ENCODE peak calls at places on chromosomes 6 and 20, in seven cellular contexts. R is right cardiac atrium, H is GM23338, S is brain microvascular endothelial cell, C is esophagus muscularis mucosa, N is body of pancreas, Y is neural progenitor cell. G is an unnamed sample.

GRCh38 chr6:39029156-39030011 is 19.2 kb upstream of the GLP1R start:
- DNase-seq in R (peak), H (peak), S (peak), C (no peak), N (peak), Y (peak), G (peak)

GRCh38 chr6:153947817-153948447 is 91.1 kb upstream of the OPRM1 start:
- DNase-seq in R (no peak), H (peak), S (peak), C (no peak), N (peak), Y (peak), G (peak)

GRCh38 chr6:83911278-83911677 is 51.8 kb downstream of the CYB5R4 start:
- DNase-seq in R (no peak), H (no peak), S (no peak), C (no peak), N (no peak), Y (no peak), G (no peak)

GRCh38 chr6:40160826-40161225 is 226.6 kb upstream of the MOCS1 start:
- DNase-seq in R (no peak), H (no peak), S (no peak), C (no peak), N (no peak), Y (no peak), G (peak)

GRCh38 chr6:99530627-99531026 is 15.4 kb upstream of the USP45 start:
- DNase-seq in R (no peak), H (no peak), S (no peak), C (no peak), N (no peak), Y (no peak), G (no peak)

GRCh38 chr6:158631678-158632537 is 12.6 kb downstream of the DYNLT1 start:
- DNase-seq in R (peak), H (no peak), S (peak), C (peak), N (peak), Y (no peak), G (no peak)

GRCh38 chr6:158559895-158560786 is at the start of gene TMEM181:
- DNase-seq in R (peak), H (peak), S (peak), C (peak), N (peak), Y (peak), G (peak)

GRCh38 chr6:150857062-150857905 is 8.2 kb upstream of the MTHFD1L start:
- DNase-seq in R (no peak), H (no peak), S (peak), C (no peak), N (no peak), Y (no peak), G (peak)

GRCh38 chr20:57717797-57718196 is 8.0 kb upstream of the PMEPA1 start:
- DNase-seq in R (no peak), H (no peak), S (no peak), C (no peak), N (no peak), Y (no peak), G (no peak)

GRCh38 chr6:38170666-38171065 is 351.1 kb downstream of the ZFAND3 start:
- DNase-seq in R (no peak), H (no peak), S (no peak), C (no peak), N (no peak), Y (no peak), G (no peak)

GRCh38 chr6:141988954-141989705 is 143.6 kb upstream of the GJE1 start:
- DNase-seq in R (no peak), H (peak), S (peak), C (no peak), N (no peak), Y (peak), G (peak)

GRCh38 chr6:12504325-12504966 is 212.1 kb upstream of the PHACTR1 start:
- DNase-seq in R (no peak), H (peak), S (no peak), C (no peak), N (peak), Y (peak), G (peak)

GRCh38 chr20:9440891-9441290 is 73.5 kb upstream of the LAMP5 start:
- DNase-seq in R (no peak), H (no peak), S (peak), C (no peak), N (no peak), Y (no peak), G (no peak)

GRCh38 chr6:132388291-132388690 is 13.0 kb downstream of the MOXD1 start:
- DNase-seq in R (no peak), H (no peak), S (no peak), C (no peak), N (no peak), Y (no peak), G (no peak)

GRCh38 chr6:16338577-16339262 is 100.3 kb downstream of the GMPR start:
- DNase-seq in R (peak), H (peak), S (peak), C (no peak), N (peak), Y (peak), G (peak)

GRCh38 chr6:131765081-131765852 is 42.6 kb upstream of the ENPP1 start:
- DNase-seq in R (no peak), H (no peak), S (peak), C (no peak), N (no peak), Y (peak), G (no peak)

GRCh38 chr20:20362774-20363435 is 5.0 kb upstream of the INSM1 start:
- DNase-seq in R (no peak), H (peak), S (no peak), C (no peak), N (no peak), Y (peak), G (no peak)

GRCh38 chr6:158185729-158186456 is 17.7 kb downstream of the GTF2H5 start:
- DNase-seq in R (no peak), H (no peak), S (peak), C (no peak), N (no peak), Y (no peak), G (no peak)

GRCh38 chr20:2403291-2404052 is 22.8 kb downstream of the TGM6 start:
- DNase-seq in R (no peak), H (no peak), S (no peak), C (peak), N (no peak), Y (no peak), G (no peak)

GRCh38 chr20:742156-742555 is 26.1 kb downstream of the SLC52A3 start:
- DNase-seq in R (no peak), H (no peak), S (no peak), C (no peak), N (no peak), Y (no peak), G (no peak)

GRCh38 chr6:24448828-24449525 is 40.4 kb downstream of the GPLD1 start:
- DNase-seq in R (no peak), H (no peak), S (no peak), C (no peak), N (no peak), Y (no peak), G (no peak)

GRCh38 chr6:122033564-122034181 is 365.8 kb upstream of the HSF2 start:
- DNase-seq in R (no peak), H (peak), S (peak), C (no peak), N (no peak), Y (peak), G (no peak)

GRCh38 chr6:118586741-118587485 is 38.8 kb downstream of the PLN start:
- DNase-seq in R (no peak), H (no peak), S (no peak), C (no peak), N (no peak), Y (no peak), G (no peak)

GRCh38 chr6:119308048-119308570 is 41.5 kb downstream of the MAN1A1 start:
- DNase-seq in R (no peak), H (peak), S (peak), C (no peak), N (no peak), Y (no peak), G (no peak)

GRCh38 chr6:13653296-13653695 is 38.2 kb downstream of the NOL7 start:
- DNase-seq in R (no peak), H (no peak), S (peak), C (no peak), N (no peak), Y (no peak), G (no peak)

GRCh38 chr6:31791324-31792089 is 4.0 kb downstream of the VARS1 start:
- DNase-seq in R (peak), H (peak), S (peak), C (no peak), N (peak), Y (peak), G (peak)

GRCh38 chr6:14200047-14200446 is 82.5 kb downstream of the CD83 start:
- DNase-seq in R (no peak), H (no peak), S (peak), C (no peak), N (no peak), Y (no peak), G (no peak)

GRCh38 chr6:21666788-21667681 is 73.5 kb downstream of the SOX4 start:
- DNase-seq in R (no peak), H (peak), S (no peak), C (no peak), N (no peak), Y (peak), G (no peak)

GRCh38 chr6:18214003-18214402 is 50.3 kb downstream of the DEK start:
- DNase-seq in R (no peak), H (no peak), S (no peak), C (peak), N (no peak), Y (no peak), G (no peak)

GRCh38 chr6:39370021-39370420 is 47.5 kb upstream of the KCNK16 start:
- DNase-seq in R (no peak), H (no peak), S (no peak), C (no peak), N (peak), Y (no peak), G (no peak)

GRCh38 chr20:10580700-10581099 is 93.1 kb downstream of the JAG1 start:
- DNase-seq in R (no peak), H (no peak), S (no peak), C (no peak), N (no peak), Y (no peak), G (no peak)

GRCh38 chr20:10577648-10578047 is 96.2 kb downstream of the JAG1 start:
- DNase-seq in R (no peak), H (no peak), S (no peak), C (no peak), N (no peak), Y (no peak), G (no peak)

GRCh38 chr20:10576411-10576810 is 97.4 kb downstream of the JAG1 start:
- DNase-seq in R (no peak), H (no peak), S (no peak), C (no peak), N (no peak), Y (no peak), G (no peak)

GRCh38 chr20:10579942-10580341 is 93.9 kb downstream of the JAG1 start:
- DNase-seq in R (no peak), H (no peak), S (no peak), C (no peak), N (no peak), Y (no peak), G (no peak)

DNA sequence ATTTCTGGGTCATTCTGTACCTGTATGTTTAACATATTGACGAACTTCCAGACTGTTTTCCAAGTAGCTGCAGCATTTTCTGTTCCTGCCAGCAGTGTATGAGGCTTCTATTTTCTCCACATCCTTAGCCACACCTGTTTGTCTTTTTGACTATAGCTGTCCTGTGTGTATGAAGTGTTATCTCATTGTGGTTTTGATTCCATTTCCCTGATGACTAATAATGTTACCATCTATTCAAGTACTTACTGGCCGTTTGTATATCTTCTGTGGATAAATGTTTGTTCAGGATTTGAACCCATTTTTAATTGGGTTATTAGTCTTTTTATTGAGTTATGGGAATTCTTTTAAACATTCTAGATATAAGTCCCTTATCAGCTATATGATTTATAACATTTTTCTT is 95.2 kb downstream of the JAG1 start:
- DNase-seq in R (no peak), H (no peak), S (no peak), C (no peak), N (no peak), Y (no peak), G (peak)
- H3K4me3 ChIP-seq in R (no peak), H (no peak), S (no peak), C (no peak), N (no peak), Y (no peak), G (no peak)

DNA sequence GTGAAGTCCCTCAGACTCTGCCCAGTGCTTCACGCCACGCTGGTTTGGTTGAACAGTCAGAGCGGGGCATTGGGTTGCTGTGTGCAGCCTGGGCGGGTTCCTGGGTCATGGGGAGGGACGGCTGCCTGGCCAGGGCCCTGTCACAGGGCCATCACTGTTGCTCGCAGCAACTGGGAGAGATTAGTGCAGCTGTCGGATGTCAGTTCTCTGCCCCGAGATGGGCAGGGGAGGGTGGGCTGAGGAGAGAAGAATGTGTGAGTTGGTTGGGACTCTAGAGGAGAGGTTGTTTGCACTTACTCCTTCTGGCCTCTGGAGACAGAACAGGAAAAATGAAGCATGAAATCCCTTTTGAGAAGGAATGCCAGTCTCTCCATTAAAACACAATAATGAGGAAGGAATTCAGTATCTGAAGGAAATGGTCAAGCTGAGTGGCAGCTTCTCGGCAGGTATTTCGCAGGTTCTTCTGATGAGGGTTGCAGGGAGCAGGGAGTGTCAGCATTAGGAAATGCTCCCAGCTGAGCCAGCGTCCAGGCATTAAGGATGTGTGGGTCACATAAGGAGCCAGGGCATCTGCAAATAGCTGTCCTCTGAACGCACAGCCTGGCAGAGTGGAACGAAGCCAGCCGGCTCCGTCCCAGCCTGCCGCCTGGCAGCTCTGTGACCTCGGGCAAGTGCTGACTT is 95.9 kb downstream of the SSR1 start:
- DNase-seq in R (peak), H (peak), S (no peak), C (no peak), N (peak), Y (peak), G (peak)
- H3K27ac ChIP-seq in R (peak), H (no peak), S (no peak), C (no peak), N (peak), Y (peak), G (peak)

GRCh38 chr6:75204222-75204958 is 1.5 kb downstream of the COL12A1 start:
- DNase-seq in R (peak), H (peak), S (peak), C (peak), N (peak), Y (peak), G (peak)

GRCh38 chr6:75202676-75203131 is 3.1 kb downstream of the COL12A1 start:
- DNase-seq in R (no peak), H (peak), S (no peak), C (no peak), N (no peak), Y (peak), G (no peak)

GRCh38 chr6:75201901-75202672 is 3.8 kb downstream of the COL12A1 start:
- DNase-seq in R (peak), H (peak), S (peak), C (no peak), N (no peak), Y (peak), G (no peak)

GRCh38 chr6:75204959-75205775 is 686 bp downstream of the COL12A1 start:
- DNase-seq in R (peak), H (peak), S (peak), C (no peak), N (no peak), Y (peak), G (peak)

DNA sequence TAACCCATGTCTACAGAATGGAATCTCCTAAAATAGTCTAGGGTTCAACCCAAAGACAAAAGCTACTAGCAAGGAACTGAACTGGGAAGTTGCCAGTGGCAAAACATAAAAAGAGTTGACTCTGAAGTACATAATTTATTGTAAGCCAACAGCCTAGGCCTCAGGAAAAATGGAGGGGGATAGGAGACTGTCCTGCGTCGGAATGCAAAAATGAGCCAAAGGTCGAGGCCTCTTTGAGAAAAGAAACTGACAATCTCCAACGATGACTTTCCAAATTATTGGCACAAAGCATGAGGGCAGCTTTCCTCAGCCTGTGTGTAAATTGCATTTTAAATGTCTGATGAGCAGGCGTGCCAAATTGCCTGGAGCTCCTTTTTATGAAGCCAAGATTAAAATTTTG is 2.1 kb downstream of the COL12A1 start:
- DNase-seq in R (no peak), H (no peak), S (no peak), C (no peak), N (no peak), Y (no peak), G (no peak)
- H3K4me3 ChIP-seq in R (peak), H (peak), S (peak), C (peak), N (no peak), Y (no peak), G (peak)

GRCh38 chr20:32544260-32544722 is 40.8 kb downstream of the NOL4L start:
- DNase-seq in R (no peak), H (no peak), S (no peak), C (no peak), N (no peak), Y (no peak), G (no peak)

GRCh38 chr20:32544893-32545840 is 40.0 kb downstream of the NOL4L start:
- DNase-seq in R (no peak), H (no peak), S (peak), C (no peak), N (no peak), Y (no peak), G (no peak)

GRCh38 chr20:32546918-32547752 is 38.0 kb downstream of the NOL4L start:
- DNase-seq in R (no peak), H (no peak), S (no peak), C (no peak), N (no peak), Y (no peak), G (no peak)

GRCh38 chr20:32549842-32550241 is 35.3 kb downstream of the NOL4L start:
- DNase-seq in R (no peak), H (no peak), S (no peak), C (no peak), N (no peak), Y (no peak), G (no peak)

DNA sequence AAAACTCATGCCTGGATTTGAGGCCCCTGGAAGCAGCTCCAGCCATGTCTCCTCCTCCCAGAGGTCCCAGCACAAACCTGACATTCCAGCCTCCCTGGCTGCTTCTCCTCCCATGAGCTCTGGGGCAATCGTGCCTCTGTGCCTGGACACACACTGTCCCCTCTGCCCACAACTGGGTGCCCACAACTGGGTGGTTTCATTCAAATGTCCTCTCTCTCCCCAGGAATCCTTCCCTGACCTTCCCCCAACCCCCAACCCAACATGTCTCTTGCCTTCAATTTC is 37.4 kb downstream of the NOL4L start:
- DNase-seq in R (no peak), H (no peak), S (no peak), C (no peak), N (no peak), Y (no peak), G (no peak)
- H3K27ac ChIP-seq in R (no peak), H (no peak), S (no peak), C (no peak), N (no peak), Y (no peak), G (no peak)

GRCh38 chr20:22577515-22578220 is 6.7 kb downstream of the FOXA2 start:
- DNase-seq in R (no peak), H (peak), S (no peak), C (no peak), N (peak), Y (peak), G (no peak)

GRCh38 chr20:22575737-22576136 is 8.6 kb downstream of the FOXA2 start:
- DNase-seq in R (no peak), H (no peak), S (no peak), C (no peak), N (no peak), Y (no peak), G (no peak)

GRCh38 chr20:22576733-22577514 is 7.4 kb downstream of the FOXA2 start:
- DNase-seq in R (no peak), H (no peak), S (no peak), C (no peak), N (no peak), Y (peak), G (no peak)

GRCh38 chr20:22575087-22575721 is 9.2 kb downstream of the FOXA2 start:
- DNase-seq in R (no peak), H (no peak), S (no peak), C (no peak), N (no peak), Y (peak), G (peak)

DNA sequence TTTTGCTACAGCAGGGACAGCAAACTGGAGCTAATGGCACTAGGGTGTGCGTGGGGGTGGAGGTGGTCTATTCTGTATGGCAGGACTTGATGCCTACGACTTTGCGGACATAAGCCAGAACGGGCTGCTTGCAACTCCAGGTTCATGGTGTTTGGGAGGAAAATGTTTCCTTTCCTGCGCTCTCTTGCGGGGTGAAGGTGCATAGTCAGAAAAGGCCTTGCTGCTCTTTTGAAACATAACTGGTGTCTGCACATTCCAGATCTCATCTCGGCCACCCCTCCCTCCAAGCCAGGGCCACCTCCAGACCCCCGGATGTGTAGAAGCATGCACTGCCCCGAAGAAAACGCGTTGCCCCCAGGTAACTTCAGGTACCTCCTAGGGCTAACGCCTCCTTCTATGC is 8.1 kb downstream of the FOXA2 start:
- DNase-seq in R (no peak), H (no peak), S (no peak), C (no peak), N (peak), Y (no peak), G (no peak)
- H3K4me3 ChIP-seq in R (no peak), H (peak), S (no peak), C (no peak), N (peak), Y (no peak), G (no peak)

GRCh38 chr6:167079853-167080297 is 43.0 kb upstream of the CCR6 start:
- DNase-seq in R (no peak), H (no peak), S (no peak), C (no peak), N (no peak), Y (no peak), G (no peak)
- H3K27ac ChIP-seq in R (no peak), H (no peak), S (no peak), C (no peak), N (no peak), Y (no peak), G (no peak)

G was measured in SJCRH30.